ENCODE peak calls at places on chromosomes 11 and 22, in ten cellular contexts. One of them, this sample, is unnamed.

GRCh38 chr11:26992031-26992541 is 1.8 kb upstream of the FIBIN start:
- DNase-seq in amniotic stem cell: no peak
- DNase-seq in NCI-H1092: no peak
- DNase-seq in lower leg skin: no peak
- DNase-seq in left cardiac atrium: no peak
- DNase-seq in effector CD4-positive, alpha-beta T cell: no peak
- DNase-seq in esophagus squamous epithelium: no peak
- DNase-seq in AG09309: peak
- DNase-seq in neural progenitor cell: no peak
- DNase-seq in non-pigmented ciliary epithelial cell: peak
- DNase-seq in this sample: no peak

GRCh38 chr11:35267504-35267903 is 128.5 kb downstream of the CD44 start:
- DNase-seq in NCI-H1092: no peak
- DNase-seq in AG09309: no peak
- DNase-seq in effector CD4-positive, alpha-beta T cell: no peak
- DNase-seq in neural progenitor cell: no peak
- DNase-seq in left cardiac atrium: no peak
- DNase-seq in lower leg skin: no peak
- DNase-seq in esophagus squamous epithelium: no peak
- DNase-seq in amniotic stem cell: peak
- DNase-seq in non-pigmented ciliary epithelial cell: peak
- DNase-seq in this sample: no peak

GRCh38 chr11:76606102-76606793 is 64.3 kb downstream of the LRRC32 start:
- DNase-seq in esophagus squamous epithelium: no peak
- DNase-seq in non-pigmented ciliary epithelial cell: no peak
- DNase-seq in NCI-H1092: no peak
- DNase-seq in amniotic stem cell: no peak
- DNase-seq in AG09309: no peak
- DNase-seq in effector CD4-positive, alpha-beta T cell: no peak
- DNase-seq in neural progenitor cell: no peak
- DNase-seq in lower leg skin: peak
- DNase-seq in left cardiac atrium: peak
- DNase-seq in this sample: no peak

GRCh38 chr11:65549088-65549487 is 9.1 kb downstream of the LTBP3 start:
- DNase-seq in non-pigmented ciliary epithelial cell: no peak
- DNase-seq in AG09309: no peak
- DNase-seq in effector CD4-positive, alpha-beta T cell: no peak
- DNase-seq in amniotic stem cell: no peak
- DNase-seq in lower leg skin: no peak
- DNase-seq in left cardiac atrium: no peak
- DNase-seq in neural progenitor cell: no peak
- DNase-seq in NCI-H1092: no peak
- DNase-seq in esophagus squamous epithelium: no peak
- DNase-seq in this sample: no peak

GRCh38 chr11:68381716-68382115 is 69.3 kb downstream of the LRP5 start:
- DNase-seq in esophagus squamous epithelium: no peak
- DNase-seq in non-pigmented ciliary epithelial cell: no peak
- DNase-seq in AG09309: no peak
- DNase-seq in amniotic stem cell: no peak
- DNase-seq in NCI-H1092: no peak
- DNase-seq in neural progenitor cell: no peak
- DNase-seq in effector CD4-positive, alpha-beta T cell: no peak
- DNase-seq in left cardiac atrium: no peak
- DNase-seq in lower leg skin: no peak
- DNase-seq in this sample: no peak

GRCh38 chr22:35460678-35461077 is 60.7 kb downstream of the MCM5 start:
- DNase-seq in amniotic stem cell: no peak
- DNase-seq in effector CD4-positive, alpha-beta T cell: no peak
- DNase-seq in AG09309: no peak
- DNase-seq in neural progenitor cell: no peak
- DNase-seq in lower leg skin: no peak
- DNase-seq in esophagus squamous epithelium: no peak
- DNase-seq in NCI-H1092: no peak
- DNase-seq in left cardiac atrium: no peak
- DNase-seq in non-pigmented ciliary epithelial cell: no peak
- DNase-seq in this sample: no peak

GRCh38 chr11:26994579-26995210 is 783 bp downstream of the FIBIN start:
- DNase-seq in effector CD4-positive, alpha-beta T cell: no peak
- DNase-seq in left cardiac atrium: no peak
- DNase-seq in amniotic stem cell: no peak
- DNase-seq in NCI-H1092: no peak
- DNase-seq in lower leg skin: peak
- DNase-seq in esophagus squamous epithelium: no peak
- DNase-seq in AG09309: no peak
- DNase-seq in neural progenitor cell: no peak
- DNase-seq in non-pigmented ciliary epithelial cell: no peak
- DNase-seq in this sample: peak

GRCh38 chr22:22099833-22100812 is 117.5 kb upstream of the TOP3B start:
- DNase-seq in amniotic stem cell: no peak
- DNase-seq in esophagus squamous epithelium: no peak
- DNase-seq in neural progenitor cell: peak
- DNase-seq in left cardiac atrium: no peak
- DNase-seq in AG09309: no peak
- DNase-seq in NCI-H1092: no peak
- DNase-seq in lower leg skin: no peak
- DNase-seq in non-pigmented ciliary epithelial cell: no peak
- DNase-seq in effector CD4-positive, alpha-beta T cell: no peak
- DNase-seq in this sample: peak

GRCh38 chr11:6319879-6320410 is 356 bp downstream of the CAVIN3 start:
- DNase-seq in neural progenitor cell: peak
- DNase-seq in esophagus squamous epithelium: peak
- DNase-seq in effector CD4-positive, alpha-beta T cell: no peak
- DNase-seq in left cardiac atrium: peak
- DNase-seq in NCI-H1092: no peak
- DNase-seq in AG09309: peak
- DNase-seq in non-pigmented ciliary epithelial cell: peak
- DNase-seq in amniotic stem cell: peak
- DNase-seq in lower leg skin: peak
- DNase-seq in this sample: peak

GRCh38 chr11:94433049-94433448 is 31.8 kb upstream of the GPR83 start:
- DNase-seq in neural progenitor cell: no peak
- DNase-seq in left cardiac atrium: no peak
- DNase-seq in esophagus squamous epithelium: no peak
- DNase-seq in effector CD4-positive, alpha-beta T cell: no peak
- DNase-seq in AG09309: no peak
- DNase-seq in NCI-H1092: no peak
- DNase-seq in amniotic stem cell: no peak
- DNase-seq in lower leg skin: no peak
- DNase-seq in non-pigmented ciliary epithelial cell: no peak
- DNase-seq in this sample: no peak

GRCh38 chr11:82494988-82495432 is 238.7 kb downstream of the FAM181B start:
- DNase-seq in AG09309: no peak
- DNase-seq in effector CD4-positive, alpha-beta T cell: no peak
- DNase-seq in amniotic stem cell: no peak
- DNase-seq in NCI-H1092: no peak
- DNase-seq in non-pigmented ciliary epithelial cell: no peak
- DNase-seq in left cardiac atrium: no peak
- DNase-seq in neural progenitor cell: peak
- DNase-seq in esophagus squamous epithelium: no peak
- DNase-seq in lower leg skin: no peak
- DNase-seq in this sample: peak

GRCh38 chr11:15967166-15967565 is 389.2 kb downstream of the SOX6 start:
- DNase-seq in neural progenitor cell: no peak
- DNase-seq in amniotic stem cell: no peak
- DNase-seq in effector CD4-positive, alpha-beta T cell: no peak
- DNase-seq in left cardiac atrium: no peak
- DNase-seq in AG09309: no peak
- DNase-seq in non-pigmented ciliary epithelial cell: no peak
- DNase-seq in lower leg skin: no peak
- DNase-seq in esophagus squamous epithelium: no peak
- DNase-seq in NCI-H1092: no peak
- DNase-seq in this sample: no peak

This sample was measured in WTC11.